ENCODE peak calls at places on chromosomes 13 and 19, in four cellular contexts. P is kidney tubule cell; D is SK-N-DZ; F is activated CD4-positive, alpha-beta T cell treated with anti-CD3 and anti-CD28 coated beads, Interleukin-2, amount 50 U/mL, for 24 hours. B is an unnamed sample.

GRCh38 chr13:100154835-100155463 is 66.1 kb downstream of the PCCA start:
- DNase-seq in P (no peak), D (no peak), F (no peak), B (no peak)

GRCh38 chr13:110521296-110521680 is 40.2 kb downstream of the RAB20 start:
- DNase-seq in P (no peak), D (no peak), F (no peak), B (no peak)

GRCh38 chr19:531009-531752 is 379 bp upstream of the CDC34 start:
- DNase-seq in P (peak), D (peak), F (peak), B (peak)

GRCh38 chr13:46908511-46908910 is 11.7 kb upstream of the HTR2A start:
- DNase-seq in P (no peak), D (no peak), F (no peak), B (no peak)

GRCh38 chr13:27663947-27664346 is 42.3 kb downstream of the POLR1D start:
- DNase-seq in P (peak), D (no peak), F (no peak), B (no peak)

GRCh38 chr13:46961719-46962118 is 64.9 kb upstream of the HTR2A start:
- DNase-seq in P (peak), D (no peak), F (no peak), B (peak)

GRCh38 chr13:27375686-27376326 is 48.6 kb upstream of the GTF3A start:
- DNase-seq in P (peak), D (peak), F (peak), B (peak)

GRCh38 chr19:17757125-17757524 is 5.8 kb downstream of the FCHO1 start:
- DNase-seq in P (peak), D (no peak), F (no peak), B (peak)

GRCh38 chr19:46125447-46125846 is 959 bp upstream of the IGFL3 start:
- DNase-seq in P (no peak), D (no peak), F (no peak), B (peak)

GRCh38 chr13:95155093-95155492 is 146.2 kb downstream of the ABCC4 start:
- DNase-seq in P (no peak), D (no peak), F (no peak), B (no peak)

GRCh38 chr13:36130542-36131214 is 504 bp downstream of the DCLK1 start:
- DNase-seq in P (peak), D (peak), F (no peak), B (no peak)

GRCh38 chr13:36673838-36674326 is at the start of gene SERTM1:
- DNase-seq in P (peak), D (peak), F (no peak), B (no peak)

GRCh38 chr13:43629691-43630480 is 156.9 kb downstream of the ENOX1 start:
- DNase-seq in P (no peak), D (no peak), F (no peak), B (no peak)

GRCh38 chr19:29273000-29273691 is 60.2 kb upstream of the UQCRFS1 start:
- DNase-seq in P (no peak), D (no peak), F (no peak), B (no peak)

GRCh38 chr19:17902701-17903100 is 30.1 kb upstream of the CCDC124 start:
- DNase-seq in P (no peak), D (no peak), F (no peak), B (no peak)

GRCh38 chr19:35154535-35155406 is at the start of gene FXYD5:
- DNase-seq in P (peak), D (no peak), F (peak), B (no peak)

GRCh38 chr13:41981961-41982723 is 21.2 kb upstream of the VWA8 start:
- DNase-seq in P (no peak), D (no peak), F (no peak), B (no peak)

GRCh38 chr19:43941209-43941608 is 6.1 kb upstream of the ZNF45 start:
- DNase-seq in P (no peak), D (no peak), F (no peak), B (no peak)

GRCh38 chr19:11964496-11964857 is 363 bp upstream of the ZNF763 start:
- DNase-seq in P (no peak), D (no peak), F (no peak), B (no peak)

GRCh38 chr13:110008816-110009215 is 222.4 kb upstream of the IRS2 start:
- DNase-seq in P (peak), D (no peak), F (no peak), B (no peak)

GRCh38 chr19:34960103-34960805 is 3.8 kb downstream of the ZNF792 start:
- DNase-seq in P (peak), D (no peak), F (no peak), B (no peak)

GRCh38 chr13:25733061-25733491 is 318.7 kb downstream of the SHISA2 start:
- DNase-seq in P (peak), D (no peak), F (no peak), B (no peak)

GRCh38 chr19:36528921-36529518 is 949 bp upstream of the ZNF260 start:
- DNase-seq in P (no peak), D (peak), F (peak), B (no peak)